ENCODE peak calls at places on chromosome 21, in five cellular contexts. One of them, this sample, is unnamed.

GRCh38 chr21:37032293-37032692 is 25.8 kb downstream of the RIPPLY3 start:
- DNase-seq in nephron progenitor cell: no peak
- DNase-seq in cardiac muscle cell: no peak
- DNase-seq in stimulated activated naive CD4-positive, alpha-beta T cell: no peak
- DNase-seq in EH: no peak
- DNase-seq in this sample: no peak

GRCh38 chr21:45401054-45401518 is 3.9 kb upstream of the COL18A1 start:
- DNase-seq in stimulated activated naive CD4-positive, alpha-beta T cell: no peak
- DNase-seq in nephron progenitor cell: no peak
- DNase-seq in EH: no peak
- DNase-seq in cardiac muscle cell: no peak
- DNase-seq in this sample: no peak

GRCh38 chr21:46092811-46093667 is 4.9 kb upstream of the COL6A2 start:
- DNase-seq in nephron progenitor cell: no peak
- DNase-seq in EH: peak
- DNase-seq in cardiac muscle cell: no peak
- DNase-seq in stimulated activated naive CD4-positive, alpha-beta T cell: no peak
- DNase-seq in this sample: no peak

GRCh38 chr21:45836268-45836655 is 145.3 kb upstream of the COL6A1 start:
- DNase-seq in stimulated activated naive CD4-positive, alpha-beta T cell: no peak
- DNase-seq in nephron progenitor cell: no peak
- DNase-seq in EH: no peak
- DNase-seq in cardiac muscle cell: no peak
- DNase-seq in this sample: peak

GRCh38 chr21:37503848-37504467 is 137.4 kb downstream of the DYRK1A start:
- DNase-seq in stimulated activated naive CD4-positive, alpha-beta T cell: no peak
- DNase-seq in nephron progenitor cell: no peak
- DNase-seq in cardiac muscle cell: no peak
- DNase-seq in EH: peak
- DNase-seq in this sample: no peak

GRCh38 chr21:43362306-43362927 is 64.5 kb downstream of the SIK1 start:
- DNase-seq in nephron progenitor cell: peak
- DNase-seq in cardiac muscle cell: no peak
- DNase-seq in stimulated activated naive CD4-positive, alpha-beta T cell: peak
- DNase-seq in EH: peak
- DNase-seq in this sample: peak

GRCh38 chr21:42376338-42376982 is 10.1 kb upstream of the TFF1 start:
- DNase-seq in EH: no peak
- DNase-seq in cardiac muscle cell: no peak
- DNase-seq in nephron progenitor cell: no peak
- DNase-seq in stimulated activated naive CD4-positive, alpha-beta T cell: no peak
- DNase-seq in this sample: no peak

GRCh38 chr21:37702241-37702640 is 214.0 kb downstream of the KCNJ6 start:
- DNase-seq in cardiac muscle cell: no peak
- DNase-seq in nephron progenitor cell: no peak
- DNase-seq in EH: no peak
- DNase-seq in stimulated activated naive CD4-positive, alpha-beta T cell: no peak
- DNase-seq in this sample: no peak

GRCh38 chr21:38178653-38179503 is 77.9 kb upstream of the KCNJ15 start:
- DNase-seq in EH: no peak
- DNase-seq in nephron progenitor cell: no peak
- DNase-seq in cardiac muscle cell: no peak
- DNase-seq in stimulated activated naive CD4-positive, alpha-beta T cell: no peak
- DNase-seq in this sample: no peak

GRCh38 chr21:39713905-39714304 is 31.1 kb upstream of the IGSF5 start:
- DNase-seq in nephron progenitor cell: no peak
- DNase-seq in EH: no peak
- DNase-seq in cardiac muscle cell: no peak
- DNase-seq in stimulated activated naive CD4-positive, alpha-beta T cell: no peak
- DNase-seq in this sample: no peak

GRCh38 chr21:19228241-19228640 is 824.7 kb upstream of the TMPRSS15 start:
- DNase-seq in cardiac muscle cell: no peak
- DNase-seq in EH: no peak
- DNase-seq in stimulated activated naive CD4-positive, alpha-beta T cell: no peak
- DNase-seq in nephron progenitor cell: peak
- DNase-seq in this sample: no peak

GRCh38 chr21:44333701-44334636 is 5.2 kb downstream of the CFAP410 start:
- DNase-seq in nephron progenitor cell: no peak
- DNase-seq in stimulated activated naive CD4-positive, alpha-beta T cell: no peak
- DNase-seq in cardiac muscle cell: no peak
- DNase-seq in EH: no peak
- DNase-seq in this sample: no peak

GRCh38 chr21:44375686-44376320 is 22.4 kb downstream of the TRPM2 start:
- DNase-seq in cardiac muscle cell: no peak
- DNase-seq in nephron progenitor cell: no peak
- DNase-seq in EH: no peak
- DNase-seq in stimulated activated naive CD4-positive, alpha-beta T cell: no peak
- DNase-seq in this sample: no peak

GRCh38 chr21:14120091-14120734 is 90.5 kb downstream of the LIPI start:
- DNase-seq in cardiac muscle cell: peak
- DNase-seq in nephron progenitor cell: peak
- DNase-seq in EH: peak
- DNase-seq in stimulated activated naive CD4-positive, alpha-beta T cell: no peak
- DNase-seq in this sample: peak

GRCh38 chr21:44010429-44010828 is 1.7 kb upstream of the TRAPPC10 start:
- DNase-seq in cardiac muscle cell: no peak
- DNase-seq in nephron progenitor cell: peak
- DNase-seq in stimulated activated naive CD4-positive, alpha-beta T cell: no peak
- DNase-seq in EH: no peak
- DNase-seq in this sample: no peak

GRCh38 chr21:45496968-45497845 is 45.0 kb downstream of the SLC19A1 start:
- DNase-seq in nephron progenitor cell: no peak
- DNase-seq in EH: no peak
- DNase-seq in stimulated activated naive CD4-positive, alpha-beta T cell: no peak
- DNase-seq in cardiac muscle cell: no peak
- DNase-seq in this sample: peak

GRCh38 chr21:25913488-25913887 is 178.7 kb downstream of the GABPA start:
- DNase-seq in cardiac muscle cell: no peak
- DNase-seq in stimulated activated naive CD4-positive, alpha-beta T cell: no peak
- DNase-seq in EH: no peak
- DNase-seq in nephron progenitor cell: no peak
- DNase-seq in this sample: no peak

GRCh38 chr21:44512496-44513388 is 27.3 kb downstream of the KRTAP10-1 start:
- DNase-seq in stimulated activated naive CD4-positive, alpha-beta T cell: no peak
- DNase-seq in EH: no peak
- DNase-seq in cardiac muscle cell: no peak
- DNase-seq in nephron progenitor cell: no peak
- DNase-seq in this sample: no peak

GRCh38 chr21:38721983-38722382 is 83.7 kb upstream of the ETS2 start:
- DNase-seq in nephron progenitor cell: no peak
- DNase-seq in stimulated activated naive CD4-positive, alpha-beta T cell: no peak
- DNase-seq in cardiac muscle cell: no peak
- DNase-seq in EH: peak
- DNase-seq in this sample: no peak

GRCh38 chr21:45993210-45994085 is 11.9 kb downstream of the COL6A1 start:
- DNase-seq in EH: no peak
- DNase-seq in stimulated activated naive CD4-positive, alpha-beta T cell: no peak
- DNase-seq in cardiac muscle cell: no peak
- DNase-seq in nephron progenitor cell: peak
- DNase-seq in this sample: peak

GRCh38 chr21:30329203-30329868 is 8.2 kb downstream of the KRTAP27-1 start:
- DNase-seq in cardiac muscle cell: no peak
- DNase-seq in nephron progenitor cell: no peak
- DNase-seq in stimulated activated naive CD4-positive, alpha-beta T cell: no peak
- DNase-seq in EH: no peak
- DNase-seq in this sample: no peak

GRCh38 chr21:42148097-42148496 is 70.8 kb upstream of the ABCG1 start:
- DNase-seq in EH: no peak
- DNase-seq in cardiac muscle cell: no peak
- DNase-seq in stimulated activated naive CD4-positive, alpha-beta T cell: no peak
- DNase-seq in nephron progenitor cell: no peak
- DNase-seq in this sample: no peak

GRCh38 chr21:38250991-38251418 is 5.8 kb upstream of the KCNJ15 start:
- DNase-seq in stimulated activated naive CD4-positive, alpha-beta T cell: no peak
- DNase-seq in nephron progenitor cell: no peak
- DNase-seq in cardiac muscle cell: no peak
- DNase-seq in EH: no peak
- DNase-seq in this sample: no peak

GRCh38 chr21:41712201-41712600 is 54.7 kb downstream of the RIPK4 start:
- DNase-seq in nephron progenitor cell: peak
- DNase-seq in cardiac muscle cell: peak
- DNase-seq in EH: no peak
- DNase-seq in stimulated activated naive CD4-positive, alpha-beta T cell: no peak
- DNase-seq in this sample: no peak

GRCh38 chr21:43912910-43913309 is 47.9 kb downstream of the AGPAT3 start:
- DNase-seq in stimulated activated naive CD4-positive, alpha-beta T cell: no peak
- DNase-seq in cardiac muscle cell: no peak
- DNase-seq in nephron progenitor cell: no peak
- DNase-seq in EH: no peak
- DNase-seq in this sample: no peak

GRCh38 chr21:39149882-39150281 is 33.4 kb downstream of the PSMG1 start:
- DNase-seq in EH: no peak
- DNase-seq in cardiac muscle cell: no peak
- DNase-seq in nephron progenitor cell: no peak
- DNase-seq in stimulated activated naive CD4-positive, alpha-beta T cell: no peak
- DNase-seq in this sample: no peak

GRCh38 chr21:44515359-44516165 is 24.4 kb downstream of the KRTAP10-1 start:
- DNase-seq in stimulated activated naive CD4-positive, alpha-beta T cell: no peak
- DNase-seq in EH: no peak
- DNase-seq in nephron progenitor cell: no peak
- DNase-seq in cardiac muscle cell: no peak
- DNase-seq in this sample: no peak

GRCh38 chr21:17371470-17371869 is 141.4 kb upstream of the CXADR start:
- DNase-seq in nephron progenitor cell: no peak
- DNase-seq in stimulated activated naive CD4-positive, alpha-beta T cell: no peak
- DNase-seq in EH: peak
- DNase-seq in cardiac muscle cell: no peak
- DNase-seq in this sample: no peak

GRCh38 chr21:46448108-46448507 is 10.6 kb upstream of the DIP2A start:
- DNase-seq in nephron progenitor cell: no peak
- DNase-seq in cardiac muscle cell: no peak
- DNase-seq in EH: no peak
- DNase-seq in stimulated activated naive CD4-positive, alpha-beta T cell: no peak
- DNase-seq in this sample: no peak

GRCh38 chr21:23853796-23854379 is 1753.4 kb downstream of the MRPL39 start:
- DNase-seq in cardiac muscle cell: peak
- DNase-seq in EH: no peak
- DNase-seq in stimulated activated naive CD4-positive, alpha-beta T cell: no peak
- DNase-seq in nephron progenitor cell: no peak
- DNase-seq in this sample: peak

GRCh38 chr21:45303751-45304150 is 16.1 kb upstream of the POFUT2 start:
- DNase-seq in nephron progenitor cell: no peak
- DNase-seq in cardiac muscle cell: no peak
- DNase-seq in stimulated activated naive CD4-positive, alpha-beta T cell: no peak
- DNase-seq in EH: no peak
- DNase-seq in this sample: peak

GRCh38 chr21:41086551-41086950 is 81.4 kb upstream of the BACE2 start:
- DNase-seq in nephron progenitor cell: no peak
- DNase-seq in cardiac muscle cell: no peak
- DNase-seq in stimulated activated naive CD4-positive, alpha-beta T cell: no peak
- DNase-seq in EH: no peak
- DNase-seq in this sample: no peak

GRCh38 chr21:44845418-44846200 is 27.7 kb upstream of the SUMO3 start:
- DNase-seq in stimulated activated naive CD4-positive, alpha-beta T cell: peak
- DNase-seq in cardiac muscle cell: peak
- DNase-seq in EH: peak
- DNase-seq in nephron progenitor cell: peak
- DNase-seq in this sample: peak

This sample was measured in BE2C.